ENCODE peak calls at places on chromosomes 6 and 20, in five cellular contexts. X is OCI-LY7, E is ovary, N is cardiac fibroblast, D is AG09309. T is an unnamed sample.

GRCh38 chr20:45735988-45736387 is 13.8 kb downstream of the SPINT4 start:
- DNase-seq in X (no peak), D (no peak), E (no peak), N (no peak), T (no peak)

GRCh38 chr20:38855356-38855755 is 49.9 kb downstream of the PPP1R16B start:
- DNase-seq in D (peak), E (no peak), X (no peak), N (peak), T (peak)

GRCh38 chr6:89574860-89575561 is 63.5 kb downstream of the LYRM2 start:
- DNase-seq in X (no peak), N (no peak), E (no peak), D (no peak), T (no peak)

GRCh38 chr6:9103876-9104521 is 668.7 kb upstream of the SLC35B3 start:
- DNase-seq in X (no peak), D (no peak), N (no peak), E (no peak), T (no peak)

GRCh38 chr6:155315516-155315871 is 1.2 kb upstream of the TFB1M start:
- DNase-seq in X (peak), D (no peak), N (peak), E (no peak), T (peak)

GRCh38 chr20:3671986-3672863 is 9.0 kb upstream of the GFRA4 start:
- DNase-seq in N (no peak), E (no peak), D (no peak), X (no peak), T (no peak)

GRCh38 chr20:63682384-63683139 is 13.9 kb upstream of the TNFRSF6B start:
- DNase-seq in N (peak), D (peak), E (no peak), X (no peak), T (peak)

GRCh38 chr20:46936415-46937139 is 41.9 kb downstream of the EYA2 start:
- DNase-seq in X (no peak), D (no peak), N (no peak), E (no peak), T (no peak)

GRCh38 chr6:109332748-109333147 is 49.5 kb downstream of the CD164 start:
- DNase-seq in D (no peak), E (no peak), X (peak), N (no peak), T (no peak)

GRCh38 chr6:30837870-30838269 is 46.4 kb upstream of the DDR1 start:
- DNase-seq in D (no peak), E (no peak), X (no peak), N (no peak), T (no peak)

GRCh38 chr6:89763550-89763949 is 56.0 kb downstream of the MDN1 start:
- DNase-seq in N (peak), E (no peak), D (no peak), X (no peak), T (peak)

GRCh38 chr6:156776470-156776840 is 723 bp upstream of the ARID1B start:
- DNase-seq in X (peak), D (no peak), E (no peak), N (peak), T (no peak)

GRCh38 chr6:16533210-16533609 is 228.1 kb downstream of the ATXN1 start:
- DNase-seq in X (no peak), D (no peak), N (no peak), E (no peak), T (peak)

GRCh38 chr6:116282698-116283097 is 3.0 kb upstream of the TSPYL1 start:
- DNase-seq in D (no peak), E (no peak), N (no peak), X (no peak), T (no peak)

GRCh38 chr20:50399003-50399916 is 110.9 kb upstream of the PTPN1 start:
- DNase-seq in N (no peak), X (no peak), D (no peak), E (peak), T (peak)

GRCh38 chr20:708956-709355 is 33.4 kb upstream of the SCRT2 start:
- DNase-seq in N (no peak), X (no peak), D (no peak), E (no peak), T (no peak)

GRCh38 chr6:127302728-127303675 is 36.3 kb downstream of the RNF146 start:
- DNase-seq in E (peak), N (peak), D (no peak), X (peak), T (peak)

GRCh38 chr6:121670511-121670910 is 235.1 kb downstream of the GJA1 start:
- DNase-seq in N (peak), D (no peak), X (no peak), E (no peak), T (peak)

GRCh38 chr20:47496118-47496517 is 5.6 kb upstream of the NCOA3 start:
- DNase-seq in N (no peak), E (no peak), X (no peak), D (no peak), T (no peak)

GRCh38 chr20:20184149-20184548 is 131.8 kb downstream of the CFAP61 start:
- DNase-seq in E (no peak), D (no peak), X (no peak), N (peak), T (peak)
- TF ChIP-seq CTCF in E (no peak), D (peak), X (peak), N (peak), T (peak)

DNA sequence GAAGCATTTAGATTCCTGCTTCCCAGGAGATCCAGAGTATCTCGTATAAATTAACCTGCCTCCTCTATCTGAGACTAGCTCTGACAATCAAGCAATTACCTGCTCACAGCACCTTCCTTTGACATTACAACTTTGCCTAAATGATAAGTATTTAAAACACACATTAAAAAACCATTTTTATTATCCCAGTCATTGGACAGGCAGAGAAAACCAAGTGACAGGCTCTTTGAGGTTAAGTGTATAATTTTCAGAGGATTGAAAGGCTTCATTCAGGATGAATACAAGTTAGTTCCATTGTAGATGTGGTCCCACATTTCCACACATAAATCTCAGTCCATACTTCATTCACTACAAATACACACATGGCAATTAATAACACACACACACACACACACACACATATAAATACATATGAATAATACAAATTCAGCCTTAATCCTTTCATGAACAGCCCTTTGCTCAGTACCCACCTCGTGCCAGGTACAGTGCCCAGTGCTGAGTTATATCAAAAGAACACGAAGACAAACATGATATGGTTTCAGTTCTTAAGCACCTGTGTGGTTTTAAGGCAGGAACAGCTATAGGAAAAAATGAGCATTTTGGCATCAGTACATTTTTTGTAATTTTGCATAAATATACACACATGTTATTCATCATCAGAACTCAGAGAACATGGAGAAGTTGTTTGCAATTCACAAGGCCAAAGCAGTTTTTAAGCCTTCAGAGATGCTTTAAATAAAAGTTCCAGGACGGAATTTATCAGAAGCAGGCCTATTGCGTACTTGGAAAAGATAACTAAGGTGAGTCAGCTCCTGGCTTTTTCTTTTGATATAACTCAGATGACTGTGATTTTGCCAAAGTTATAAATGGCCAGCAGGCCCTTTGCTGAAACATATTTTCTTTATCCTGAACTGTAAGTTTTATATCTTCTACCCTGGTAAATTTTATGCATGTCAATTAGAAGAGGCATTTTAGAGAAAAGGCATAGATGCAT is 55.3 kb upstream of the PLCB1 start:
- DNase-seq in X (no peak), E (no peak), D (no peak), N (peak), T (no peak)
- TF ChIP-seq CTCF in X (no peak), E (no peak), D (no peak), N (no peak), T (no peak)

DNA sequence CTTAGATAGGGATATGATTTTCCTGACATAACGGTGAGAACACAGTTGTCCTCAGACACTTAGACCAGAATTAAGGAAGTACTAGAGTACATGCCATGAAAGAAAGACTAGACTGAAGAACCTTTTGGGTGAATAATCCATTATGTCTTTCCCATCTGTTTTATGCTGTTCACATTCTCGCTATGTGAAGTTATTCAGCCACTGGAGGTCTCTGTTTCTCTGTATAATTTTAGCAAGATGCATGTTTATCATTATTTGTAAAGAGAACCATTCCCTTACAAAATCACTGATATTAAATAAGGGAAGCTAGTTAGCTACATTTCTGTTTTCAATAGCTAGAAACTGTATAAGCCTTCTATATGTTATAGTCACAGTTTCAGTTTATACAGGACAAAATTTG is 391.9 kb downstream of the CD109 start:
- DNase-seq in D (no peak), E (no peak), X (no peak), N (peak), T (peak)
- TF ChIP-seq CTCF in D (peak), E (no peak), X (peak), N (no peak), T (peak)

GRCh38 chr6:165854061-165854862 is 191.2 kb upstream of the PDE10A start:
- DNase-seq in D (no peak), E (no peak), X (no peak), N (no peak), T (no peak)
- TF ChIP-seq CTCF in D (no peak), E (no peak), X (no peak), N (no peak), T (no peak)

GRCh38 chr6:25290306-25291060 is 11.3 kb downstream of the CARMIL1 start:
- DNase-seq in E (no peak), N (no peak), D (no peak), X (no peak), T (no peak)

GRCh38 chr6:25292384-25292783 is 13.2 kb downstream of the CARMIL1 start:
- DNase-seq in X (no peak), E (no peak), N (no peak), D (no peak), T (no peak)

GRCh38 chr6:25286891-25287290 is 7.7 kb downstream of the CARMIL1 start:
- DNase-seq in E (no peak), X (no peak), N (no peak), D (no peak), T (no peak)

GRCh38 chr6:25288518-25288917 is 9.3 kb downstream of the CARMIL1 start:
- DNase-seq in X (no peak), N (no peak), E (no peak), D (no peak), T (no peak)
- TF ChIP-seq CTCF in X (no peak), N (no peak), E (no peak), D (no peak), T (no peak)

GRCh38 chr6:1472643-1473042 is 83.3 kb downstream of the FOXF2 start:
- DNase-seq in E (no peak), D (no peak), X (no peak), N (no peak), T (no peak)

GRCh38 chr6:1473598-1473997 is 84.2 kb downstream of the FOXF2 start:
- DNase-seq in X (no peak), E (no peak), D (no peak), N (no peak), T (no peak)

GRCh38 chr6:1473166-1473565 is 83.8 kb downstream of the FOXF2 start:
- DNase-seq in N (no peak), D (no peak), X (no peak), E (no peak), T (no peak)

GRCh38 chr6:1475169-1475568 is 85.8 kb downstream of the FOXF2 start:
- DNase-seq in E (no peak), N (no peak), X (no peak), D (no peak), T (no peak)

GRCh38 chr6:1474205-1474604 is 84.8 kb downstream of the FOXF2 start:
- DNase-seq in N (no peak), D (no peak), X (no peak), E (no peak), T (no peak)
- TF ChIP-seq CTCF in N (no peak), D (no peak), X (no peak), E (no peak), T (no peak)

DNA sequence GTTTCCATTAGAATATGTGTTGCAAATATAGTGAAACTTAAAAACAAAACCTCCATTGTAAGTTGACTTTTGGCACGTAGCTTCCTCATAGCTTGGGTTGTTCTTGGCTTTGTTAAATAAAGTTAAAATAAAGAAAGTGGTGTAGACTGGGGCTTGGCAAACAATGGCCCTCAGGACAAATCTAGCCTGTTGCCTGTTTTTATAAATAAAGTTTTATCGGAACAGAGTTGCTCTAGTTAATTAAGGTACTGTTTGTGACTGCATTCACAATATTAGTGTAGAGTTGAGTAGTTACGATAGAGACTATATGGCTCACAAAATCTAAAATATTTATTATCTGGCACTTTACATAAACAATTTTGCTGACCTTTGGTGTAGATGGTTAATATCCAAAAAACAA is 168.8 kb downstream of the CDKAL1 start:
- DNase-seq in N (no peak), X (no peak), E (no peak), D (no peak), T (no peak)
- TF ChIP-seq CTCF in N (no peak), X (no peak), E (no peak), D (no peak), T (no peak)

GRCh38 chr6:69847507-69847812 is 18.9 kb upstream of the COL19A1 start:
- DNase-seq in X (no peak), D (no peak), N (no peak), E (no peak), T (no peak)

GRCh38 chr6:69846770-69847506 is 19.4 kb upstream of the COL19A1 start:
- DNase-seq in N (peak), X (no peak), D (no peak), E (no peak), T (no peak)

GRCh38 chr6:69846312-69846711 is 20.0 kb upstream of the COL19A1 start:
- DNase-seq in N (no peak), E (no peak), D (no peak), X (no peak), T (no peak)

GRCh38 chr6:69852706-69853105 is 13.7 kb upstream of the COL19A1 start:
- DNase-seq in X (no peak), N (no peak), E (no peak), D (no peak), T (no peak)

DNA sequence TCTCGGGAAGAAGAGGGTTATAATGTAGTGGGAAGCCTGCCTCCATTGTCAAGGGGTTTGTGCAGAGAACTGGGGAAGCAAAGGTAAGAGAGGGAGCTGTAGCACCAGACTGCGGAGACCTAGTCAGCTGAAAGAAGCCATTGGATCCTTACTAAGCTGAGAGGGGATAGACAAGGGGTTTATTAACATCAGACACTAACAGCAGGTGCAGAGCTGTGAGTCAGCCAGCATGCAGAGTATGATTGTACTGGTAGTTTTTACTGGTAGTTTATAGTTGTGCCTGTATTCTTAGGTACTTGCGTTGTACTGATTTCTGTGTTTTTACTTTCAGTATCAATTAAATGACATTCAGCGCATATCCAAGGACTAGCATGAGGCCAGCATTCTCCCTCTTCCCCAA is 17.8 kb upstream of the COL19A1 start:
- DNase-seq in D (no peak), E (no peak), N (no peak), X (no peak), T (no peak)
- TF ChIP-seq CTCF in D (no peak), E (no peak), N (no peak), X (no peak), T (no peak)

GRCh38 chr20:57040461-57040860 is 226.0 kb downstream of the BMP7 start:
- DNase-seq in X (no peak), D (no peak), N (no peak), E (no peak), T (no peak)
- TF ChIP-seq CTCF in X (no peak), D (no peak), N (no peak), E (no peak), T (no peak)

DNA sequence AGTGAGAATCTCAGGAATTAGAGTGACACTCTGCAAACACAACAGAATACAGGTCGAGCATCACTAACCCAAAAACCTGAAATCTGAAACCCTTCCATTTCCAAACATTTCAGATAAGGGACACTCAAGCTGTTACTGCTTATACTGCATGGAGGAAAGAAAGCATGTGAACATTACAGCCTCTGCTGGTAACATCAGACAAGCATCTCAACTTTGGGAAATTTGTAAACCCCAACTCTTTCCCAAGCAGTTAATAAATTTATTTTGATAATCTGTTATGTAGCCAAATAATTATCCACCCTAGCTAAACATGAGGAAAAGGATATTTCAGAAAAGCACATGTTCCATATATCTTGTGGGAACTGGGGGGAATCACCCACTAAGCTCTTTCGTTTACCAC is 121.0 kb downstream of the MAP7 start:
- DNase-seq in N (no peak), D (no peak), X (no peak), E (no peak), T (no peak)
- TF ChIP-seq CTCF in N (no peak), D (no peak), X (no peak), E (no peak), T (no peak)

T was measured in foreskin fibroblast.